ENCODE peak calls at places on chromosomes 7 and 10, in ten cellular contexts. S is astrocyte of the hippocampus; I is effector CD4-positive, alpha-beta T cell; V is stimulated activated CD4-positive, alpha-beta T cell treated with anti-CD3 and anti-CD28 coated beads, Interleukin-4, amount 100 ng/mL, for 1 hour; H is kidney epithelial cell; R is NCI-H1105 treated with DMSO at 0.1 percent for 48 hours; Y is naive B cell; A is HCT116; G is activated CD8-positive, alpha-beta memory T cell treated with anti-CD3 and anti-CD28 coated beads for 48 hours; C is CD8-positive, alpha-beta T cell. Q is an unnamed sample.

GRCh38 chr7:76206633-76207032 is 4.9 kb downstream of the SRRM3 start:
- DNase-seq in R (no peak), I (no peak), Y (no peak), G (no peak), H (no peak), A (no peak), C (no peak), V (no peak), S (peak), Q (no peak)

GRCh38 chr10:67452892-67453291 is 243.1 kb downstream of the CTNNA3 start:
- DNase-seq in Y (no peak), H (no peak), S (no peak), A (no peak), R (no peak), I (no peak), C (no peak), V (no peak), G (no peak), Q (no peak)

GRCh38 chr10:1577945-1578344 is 159.4 kb downstream of the ADARB2 start:
- DNase-seq in R (no peak), C (no peak), G (no peak), V (no peak), S (no peak), Y (no peak), H (no peak), I (no peak), A (no peak), Q (no peak)

GRCh38 chr7:27515933-27516332 is 146.8 kb downstream of the HIBADH start:
- DNase-seq in R (no peak), C (no peak), G (no peak), A (no peak), S (peak), V (no peak), I (no peak), H (no peak), Y (no peak), Q (no peak)

GRCh38 chr10:42593284-42593683 is 45.1 kb downstream of the ZNF33B start:
- DNase-seq in H (no peak), C (no peak), S (no peak), Y (no peak), V (no peak), I (no peak), A (no peak), R (no peak), G (no peak), Q (no peak)

GRCh38 chr7:125363873-125364272 is 434.2 kb upstream of the POT1 start:
- DNase-seq in H (no peak), I (no peak), A (no peak), Y (no peak), G (no peak), R (no peak), V (no peak), C (no peak), S (peak), Q (no peak)

GRCh38 chr7:46071601-46072000 is 150.5 kb upstream of the IGFBP3 start:
- DNase-seq in I (no peak), H (peak), V (no peak), R (no peak), C (no peak), A (no peak), Y (no peak), S (peak), G (no peak), Q (no peak)

GRCh38 chr10:122548699-122549098 is 11.9 kb upstream of the DMBT1 start:
- DNase-seq in I (no peak), Y (no peak), R (no peak), V (no peak), H (no peak), C (no peak), G (no peak), S (no peak), A (no peak), Q (no peak)

GRCh38 chr10:71401969-71402368 is 5.2 kb downstream of the CDH23 start:
- DNase-seq in H (no peak), C (no peak), I (no peak), R (no peak), Y (no peak), V (no peak), A (no peak), S (no peak), G (no peak), Q (no peak)

GRCh38 chr7:91941450-91941849 is 788 bp downstream of the AKAP9 start:
- DNase-seq in Y (peak), A (no peak), C (peak), G (peak), R (peak), H (no peak), V (peak), S (peak), I (peak), Q (peak)

GRCh38 chr7:50729962-50730361 is 52.7 kb downstream of the GRB10 start:
- DNase-seq in R (no peak), A (no peak), Y (no peak), C (no peak), G (no peak), V (no peak), S (no peak), I (no peak), H (no peak), Q (no peak)

GRCh38 chr7:82247814-82248433 is 195.7 kb downstream of the CACNA2D1 start:
- DNase-seq in G (no peak), S (peak), V (no peak), A (peak), Y (no peak), R (peak), H (no peak), C (no peak), I (no peak), Q (no peak)

GRCh38 chr7:126483972-126484371 is 768.8 kb downstream of the GRM8 start:
- DNase-seq in C (no peak), R (peak), G (no peak), S (no peak), Y (no peak), H (no peak), I (no peak), A (no peak), V (no peak), Q (no peak)

GRCh38 chr10:69801434-69802315 is at the start of gene COL13A1:
- DNase-seq in S (peak), I (no peak), C (no peak), H (no peak), V (no peak), Y (no peak), G (no peak), R (no peak), A (peak), Q (no peak)

GRCh38 chr10:76209135-76209534 is 777.7 kb downstream of the LRMDA start:
- DNase-seq in H (peak), C (no peak), R (no peak), A (no peak), G (no peak), Y (no peak), S (no peak), I (no peak), V (no peak), Q (no peak)

GRCh38 chr10:43824934-43825333 is 176.3 kb upstream of the ZNF32 start:
- DNase-seq in A (no peak), H (no peak), R (no peak), V (no peak), Y (no peak), I (no peak), C (no peak), G (no peak), S (peak), Q (no peak)

GRCh38 chr7:36308031-36308430 is 81.6 kb upstream of the ANLN start:
- DNase-seq in Y (no peak), A (no peak), V (no peak), I (no peak), S (no peak), H (no peak), R (no peak), G (no peak), C (no peak), Q (no peak)

GRCh38 chr10:123614888-123615287 is 51.3 kb upstream of the GPR26 start:
- DNase-seq in G (peak), S (peak), C (peak), V (peak), A (peak), Y (peak), R (no peak), H (peak), I (peak), Q (peak)

GRCh38 chr7:41573881-41574280 is 129.0 kb downstream of the INHBA start:
- DNase-seq in Y (no peak), G (no peak), S (no peak), A (no peak), R (no peak), H (no peak), V (no peak), C (no peak), I (no peak), Q (no peak)

GRCh38 chr7:30168800-30169584 is 34.2 kb downstream of the MTURN start:
- DNase-seq in Y (no peak), I (no peak), H (no peak), S (peak), R (no peak), A (no peak), V (no peak), C (no peak), G (no peak), Q (no peak)

GRCh38 chr10:79898597-79899325 is 50.1 kb downstream of the SFTPD start:
- DNase-seq in C (no peak), Y (no peak), V (no peak), A (no peak), G (no peak), I (no peak), H (no peak), S (no peak), R (no peak), Q (no peak)

GRCh38 chr10:81817611-81818160 is 57.3 kb upstream of the NRG3 start:
- DNase-seq in V (no peak), S (no peak), C (no peak), I (no peak), A (no peak), R (no peak), G (no peak), Y (no peak), H (no peak), Q (no peak)

GRCh38 chr7:7183061-7183832 is 903 bp downstream of the C1GALT1 start:
- DNase-seq in S (peak), H (no peak), A (no peak), V (peak), G (no peak), Y (no peak), I (peak), C (peak), R (peak), Q (peak)

GRCh38 chr10:33459597-33459996 is 125.1 kb upstream of the NRP1 start:
- DNase-seq in I (no peak), Y (no peak), R (no peak), H (no peak), V (no peak), C (no peak), S (peak), G (no peak), A (no peak), Q (no peak)

GRCh38 chr10:43398939-43399871 is 9.8 kb downstream of the HNRNPF start:
- DNase-seq in C (no peak), A (no peak), H (no peak), S (peak), G (no peak), R (no peak), V (no peak), Y (no peak), I (no peak), Q (no peak)

GRCh38 chr7:157409149-157409752 is 72.4 kb downstream of the DNAJB6 start:
- DNase-seq in C (no peak), R (no peak), V (no peak), I (no peak), G (no peak), A (no peak), Y (no peak), S (peak), H (no peak), Q (no peak)

GRCh38 chr10:101768791-101769170 is 7.1 kb downstream of the FGF8 start:
- DNase-seq in A (no peak), H (no peak), S (no peak), G (no peak), Y (no peak), C (no peak), V (no peak), R (no peak), I (no peak), Q (no peak)

GRCh38 chr7:47083476-47084250 is 498.2 kb downstream of the TNS3 start:
- DNase-seq in G (no peak), S (no peak), R (no peak), V (no peak), H (no peak), I (no peak), A (no peak), C (no peak), Y (no peak), Q (no peak)

GRCh38 chr10:79025113-79025832 is 43.5 kb upstream of the ZMIZ1 start:
- DNase-seq in C (peak), Y (no peak), G (no peak), H (no peak), R (no peak), V (no peak), S (no peak), I (no peak), A (no peak), Q (peak)

GRCh38 chr10:77869626-77870420 is 56.7 kb downstream of the DLG5 start:
- DNase-seq in G (no peak), Y (no peak), A (no peak), R (no peak), S (no peak), H (no peak), C (no peak), I (no peak), V (no peak), Q (no peak)

GRCh38 chr7:1733206-1733907 is 63.3 kb downstream of the ELFN1 start:
- DNase-seq in H (no peak), C (no peak), I (no peak), V (no peak), G (no peak), Y (no peak), R (no peak), A (no peak), S (no peak), Q (no peak)

GRCh38 chr7:124856299-124856888 is 73.2 kb downstream of the POT1 start:
- DNase-seq in A (peak), R (peak), V (no peak), S (peak), H (no peak), C (no peak), Y (no peak), G (no peak), I (no peak), Q (no peak)

GRCh38 chr7:39504963-39505362 is 61.2 kb upstream of the YAE1 start:
- DNase-seq in S (peak), R (no peak), I (no peak), G (no peak), V (peak), C (no peak), H (peak), Y (no peak), A (peak), Q (no peak)

GRCh38 chr7:22422831-22423615 is 66.1 kb upstream of the RAPGEF5 start:
- DNase-seq in C (no peak), G (no peak), H (no peak), V (no peak), Y (no peak), I (no peak), S (no peak), A (no peak), R (no peak), Q (no peak)

GRCh38 chr7:96216373-96216772 is 105.5 kb downstream of the SLC25A13 start:
- DNase-seq in G (no peak), S (no peak), V (no peak), C (no peak), I (no peak), R (no peak), H (no peak), Y (no peak), A (no peak), Q (no peak)

GRCh38 chr10:4650572-4650971 is 175.4 kb upstream of the AKR1E2 start:
- DNase-seq in S (no peak), C (no peak), I (no peak), V (no peak), A (no peak), R (no peak), G (no peak), H (no peak), Y (no peak), Q (no peak)